ENCODE peak calls at places on chromosomes 2 and 18, in five cellular contexts. Q is neuronal stem cell, L is H1, H is trophoblast cell, R is IMR-90. S is an unnamed sample.

GRCh38 chr18:56836173-56836572 is 185.0 kb downstream of the WDR7 start:
- DNase-seq in Q (no peak), L (no peak), H (no peak), R (no peak), S (peak; percentile 18)

GRCh38 chr2:9153589-9153988 is 53.0 kb upstream of the ASAP2 start:
- DNase-seq in Q (no peak), L (no peak), H (no peak), R (no peak), S (no peak)

GRCh38 chr18:4017479-4017878 is 437.6 kb downstream of the DLGAP1 start:
- DNase-seq in Q (no peak), L (no peak), H (no peak), R (peak; percentile 2), S (peak; percentile 85)

GRCh38 chr2:109185801-109186570 is 57.0 kb downstream of the SH3RF3 start:
- DNase-seq in Q (no peak), L (no peak), H (no peak), R (peak; percentile 85), S (no peak)

GRCh38 chr2:239721991-239722759 is 303.0 kb downstream of the NDUFA10 start:
- DNase-seq in Q (no peak), L (peak; percentile 23), H (no peak), R (no peak), S (no peak)

GRCh38 chr2:47225061-47225783 is 70.1 kb upstream of the STPG4 start:
- DNase-seq in Q (no peak), L (no peak), H (peak; percentile 80), R (peak; percentile 88), S (peak; percentile 76)

GRCh38 chr2:30645081-30645744 is 162.0 kb downstream of the CAPN13 start:
- DNase-seq in Q (no peak), L (peak; percentile 29), H (no peak), R (no peak), S (no peak)

GRCh38 chr2:41894563-41895333 is 153.1 kb upstream of the PKDCC start:
- DNase-seq in Q (no peak), L (no peak), H (no peak), R (no peak), S (no peak)

GRCh38 chr18:60347526-60348045 is 25.0 kb downstream of the MC4R start:
- DNase-seq in Q (no peak), L (no peak), H (no peak), R (no peak), S (no peak)

GRCh38 chr2:223815186-223815883 is 22.0 kb downstream of the AP1S3 start:
- DNase-seq in Q (no peak), L (peak; percentile 13), H (no peak), R (peak; percentile 92), S (no peak)

GRCh38 chr2:6674381-6674780 is 191.3 kb downstream of the CMPK2 start:
- DNase-seq in Q (peak; percentile 11), L (no peak), H (no peak), R (no peak), S (no peak)

GRCh38 chr18:68439672-68440071 is 275.2 kb downstream of the TMX3 start:
- DNase-seq in Q (no peak), L (no peak), H (no peak), R (no peak), S (no peak)

GRCh38 chr2:129056959-129057317 is 738.3 kb upstream of the HS6ST1 start:
- DNase-seq in Q (no peak), L (no peak), H (no peak), R (no peak), S (no peak)

GRCh38 chr2:156537147-156537546 is 101.0 kb downstream of the GPD2 start:
- DNase-seq in Q (no peak), L (no peak), H (no peak), R (peak; percentile 34), S (peak; percentile 22)

GRCh38 chr2:145411493-145411892 is 891.6 kb upstream of the ZEB2 start:
- DNase-seq in Q (no peak), L (no peak), H (no peak), R (no peak), S (no peak)

GRCh38 chr2:112661656-112662305 is 16.0 kb downstream of the SLC20A1 start:
- DNase-seq in Q (no peak), L (no peak), H (no peak), R (no peak), S (no peak)

GRCh38 chr2:20622731-20623130 is 28.2 kb downstream of the HS1BP3 start:
- DNase-seq in Q (no peak), L (no peak), H (no peak), R (no peak), S (no peak)

GRCh38 chr2:95260028-95261023 is 13.9 kb upstream of the PROM2 start:
- DNase-seq in Q (no peak), L (no peak), H (no peak), R (peak; percentile 7), S (peak; percentile 23)

GRCh38 chr2:25822190-25823117 is 55.8 kb downstream of the ASXL2 start:
- DNase-seq in Q (no peak), L (no peak), H (peak; percentile 26), R (no peak), S (peak; percentile 25)

GRCh38 chr2:215841175-215841816 is 172.1 kb downstream of the MREG start:
- DNase-seq in Q (no peak), L (no peak), H (no peak), R (no peak), S (no peak)

GRCh38 chr2:223459328-223459939 is 142.7 kb downstream of the SCG2 start:
- DNase-seq in Q (no peak), L (no peak), H (no peak), R (peak; percentile 44), S (peak; percentile 11)

GRCh38 chr2:85312404-85312803 is 15.4 kb downstream of the TGOLN2 start:
- DNase-seq in Q (no peak), L (no peak), H (no peak), R (peak; percentile 93), S (no peak)

GRCh38 chr18:5600376-5601071 is 56.7 kb upstream of the EPB41L3 start:
- DNase-seq in Q (no peak), L (no peak), H (peak; percentile 24), R (peak; percentile 28), S (peak; percentile 57)

GRCh38 chr18:44036500-44036899 is 644.2 kb upstream of the SETBP1 start:
- DNase-seq in Q (no peak), L (no peak), H (no peak), R (no peak), S (no peak)

GRCh38 chr18:62435435-62436031 is 87.3 kb upstream of the ZCCHC2 start:
- DNase-seq in Q (no peak), L (no peak), H (no peak), R (no peak), S (no peak)

GRCh38 chr2:55012648-55013484 is 37.4 kb downstream of the RTN4 start:
- DNase-seq in Q (no peak), L (no peak), H (no peak), R (no peak), S (no peak)

GRCh38 chr18:36412778-36413177 is 115.3 kb downstream of the FHOD3 start:
- DNase-seq in Q (no peak), L (no peak), H (peak; percentile 53), R (no peak), S (peak; percentile 68)

GRCh38 chr2:54041135-54041534 is 70.3 kb upstream of the PSME4 start:
- DNase-seq in Q (no peak), L (no peak), H (no peak), R (no peak), S (no peak)

GRCh38 chr2:233459426-233459825 is 105.1 kb downstream of the DGKD start:
- DNase-seq in Q (no peak), L (no peak), H (no peak), R (no peak), S (no peak)

GRCh38 chr2:196482119-196483065 is 157.1 kb upstream of the CCDC150 start:
- DNase-seq in Q (no peak), L (no peak), H (no peak), R (peak; percentile 55), S (no peak)

GRCh38 chr2:227153766-227154486 is 10.1 kb downstream of the COL4A4 start:
- DNase-seq in Q (no peak), L (no peak), H (no peak), R (no peak), S (no peak)

GRCh38 chr2:74959106-74959751 is 786 bp downstream of the POLE4 start:
- DNase-seq in Q (no peak), L (no peak), H (no peak), R (no peak), S (no peak)
- H3K27ac ChIP-seq in Q (no peak overlapping the region), L (no peak overlapping the region), H (no peak overlapping the region), R (no peak overlapping the region), S (no peak overlapping the region)

GRCh38 chr2:42928692-42929576 is 136.6 kb upstream of the HAAO start:
- DNase-seq in Q (peak; percentile 42), L (peak; percentile 70), H (no peak), R (peak; percentile 47), S (peak; percentile 90)
- H2BK120ac ChIP-seq in Q (no peak overlapping the region), L (peak overlapping the region; percentile 89), H (peak overlapping the region; percentile 46), R (peak overlapping the region; percentile 88), S (no peak overlapping the region)

GRCh38 chr2:27356382-27357181 is at the start of gene GTF3C2:
- DNase-seq in Q (peak; percentile 98), L (peak; percentile 92), H (peak; percentile 98), R (peak; percentile 97), S (peak; percentile 100)
- H3K18ac ChIP-seq in Q (peak within 1 kb of the TSS; percentile 91), L (peak within 1 kb of the TSS; percentile 89), H (peak within 1 kb of the TSS; percentile 95), R (peak within 1 kb of the TSS; percentile 40), S (peak within 1 kb of the TSS; percentile 97)

DNA sequence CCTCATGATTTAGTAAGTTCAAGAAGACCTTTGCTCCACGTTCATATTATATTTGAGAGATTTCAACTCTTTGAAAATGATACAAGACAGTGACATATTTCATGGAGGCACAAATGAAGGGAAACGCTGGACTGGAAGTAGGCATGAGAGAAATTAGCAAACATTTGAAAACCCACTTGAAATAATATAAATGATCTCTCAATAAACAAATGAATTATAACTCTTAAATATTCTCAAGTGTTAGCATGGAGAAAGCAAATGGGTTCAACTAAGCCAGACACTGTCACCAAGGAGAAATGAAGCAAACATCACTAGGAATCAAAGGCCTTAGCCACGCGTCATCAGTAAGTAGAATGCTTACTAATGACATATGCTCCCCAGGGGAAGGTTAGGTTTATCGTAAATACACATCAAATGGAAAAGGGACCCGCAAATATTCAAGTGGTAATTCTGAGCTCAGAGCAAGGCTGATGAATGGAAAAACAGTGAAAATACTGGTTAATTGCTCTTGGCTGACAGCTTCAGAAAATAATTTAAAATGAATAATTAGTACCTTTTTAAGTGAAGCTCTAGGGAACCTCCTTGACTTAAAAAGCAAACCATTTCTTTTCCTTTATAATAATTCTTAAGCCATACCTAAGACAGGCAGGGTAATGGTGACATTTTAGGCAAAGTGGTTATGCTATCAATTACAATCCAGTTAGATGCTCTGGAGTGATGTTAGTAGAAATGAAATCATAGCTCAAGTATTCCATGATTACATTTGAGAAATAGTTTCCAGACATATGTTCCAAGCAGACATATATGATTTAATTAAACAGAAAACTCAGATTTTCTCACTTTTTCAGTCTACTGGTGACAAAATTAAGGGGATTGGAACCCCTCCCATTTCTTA is 101.5 kb downstream of the ALPK2 start:
- DNase-seq in Q (no peak), L (no peak), H (no peak), R (peak; percentile 36), S (no peak)
- H3K27ac ChIP-seq in Q (no peak overlapping the region), L (no peak overlapping the region), H (no peak overlapping the region), R (no peak overlapping the region), S (no peak overlapping the region)

GRCh38 chr2:217918220-217919024 is 84.4 kb downstream of the TNS1 start:
- DNase-seq in Q (peak; percentile 11), L (no peak), H (no peak), R (peak; percentile 39), S (peak; percentile 76)
- H2BK120ac ChIP-seq in Q (no peak overlapping the region), L (no peak overlapping the region), H (no peak overlapping the region), R (peak overlapping the region; percentile 99), S (no peak overlapping the region)